ENCODE peak calls at places on chromosomes 7 and 10, in five cellular contexts. T is A549, Q is GM12878, M is IMR-90, K is K562. L is an unnamed sample.
A peak's percentile ranks its signal among the peaks of the same experiment; 100 is the strongest.

GRCh38 chr10:133126431-133127290 is 33.4 kb upstream of the KNDC1 start:
- DNase-seq in T (no peak), K (no peak), Q (no peak), M (no peak), L (no peak)

GRCh38 chr10:62062752-62063512 is 161.4 kb downstream of the ARID5B start:
- DNase-seq in M (no peak), K (no peak), Q (no peak), T (no peak), L (no peak)

GRCh38 chr7:3650844-3651243 is 349.8 kb downstream of the SDK1 start:
- DNase-seq in K (no peak), Q (no peak), M (peak; percentile 76), T (no peak), L (no peak)

GRCh38 chr10:93849605-93850004 is 44.2 kb upstream of the SLC35G1 start:
- DNase-seq in T (no peak), M (no peak), K (no peak), Q (no peak), L (no peak)

GRCh38 chr7:107318523-107319160 is 149.8 kb downstream of the HBP1 start:
- DNase-seq in K (peak; percentile 66), Q (no peak), T (no peak), M (peak; percentile 77), L (no peak)

GRCh38 chr10:128628252-128628651 is 502.0 kb upstream of the MKI67 start:
- DNase-seq in K (no peak), M (no peak), Q (no peak), T (no peak), L (no peak)

GRCh38 chr7:122833888-122834570 is 52.2 kb downstream of the CADPS2 start:
- DNase-seq in Q (no peak), T (no peak), M (no peak), K (no peak), L (no peak)

GRCh38 chr7:133545613-133546012 is 292.7 kb downstream of the EXOC4 start:
- DNase-seq in T (no peak), Q (no peak), M (peak; percentile 58), K (no peak), L (no peak)

GRCh38 chr10:92688927-92689662 is 660 bp upstream of the HHEX start:
- DNase-seq in M (peak; percentile 31), T (no peak), K (peak; percentile 51), Q (no peak), L (peak; percentile 73)

GRCh38 chr7:157678503-157678902 is 341.7 kb downstream of the DNAJB6 start:
- DNase-seq in Q (no peak), M (no peak), T (no peak), K (no peak), L (no peak)

GRCh38 chr10:132983250-132984007 is 41.1 kb upstream of the CFAP46 start:
- DNase-seq in T (no peak), M (no peak), K (no peak), Q (no peak), L (no peak)

GRCh38 chr7:95322874-95323273 is 1.5 kb downstream of the PON1 start:
- DNase-seq in Q (no peak), T (no peak), M (no peak), K (no peak), L (peak; percentile 19)

GRCh38 chr10:84335516-84335915 is 7.1 kb downstream of the CCSER2 start:
- DNase-seq in M (no peak), Q (no peak), T (no peak), K (no peak), L (peak; percentile 57)

GRCh38 chr10:119270893-119271361 is 63.6 kb downstream of the GRK5 start:
- DNase-seq in M (peak; percentile 51), T (peak; percentile 50), K (peak; percentile 61), Q (no peak), L (no peak)

GRCh38 chr10:31754803-31755624 is 173.6 kb downstream of the ARHGAP12 start:
- DNase-seq in M (no peak), K (no peak), Q (no peak), T (no peak), L (no peak)
- H3K27ac ChIP-seq in M (no peak overlapping the region), K (no peak overlapping the region), Q (no peak overlapping the region), T (peak overlapping the region; percentile 73), L (no peak overlapping the region)

DNA sequence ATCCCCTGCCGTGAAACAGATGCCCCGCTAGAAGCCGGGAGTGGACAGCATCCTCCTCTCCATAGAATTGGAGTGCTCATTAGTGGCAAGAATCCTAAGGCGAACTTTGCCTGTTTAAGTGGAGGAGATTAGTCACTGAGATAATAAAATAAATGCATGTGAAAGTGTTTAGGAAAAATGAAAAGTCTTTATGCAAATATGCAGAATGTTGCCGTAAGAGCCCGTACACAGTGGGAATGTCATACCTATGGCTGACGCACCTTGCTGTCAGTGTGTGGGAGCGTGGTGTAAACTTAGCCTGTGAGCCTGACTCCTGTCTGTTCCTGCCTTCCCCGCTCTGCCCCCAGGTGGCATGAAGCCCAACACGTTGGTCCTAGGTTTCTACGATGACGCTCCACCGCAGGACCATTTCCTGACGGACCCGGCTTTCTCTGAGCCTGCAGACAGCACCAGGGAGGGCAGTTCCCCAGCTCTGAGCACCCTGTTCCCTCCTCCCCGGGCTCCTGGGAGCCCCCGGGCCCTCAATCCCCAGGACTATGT is 1.7 kb upstream of the TRIP6 start:
- DNase-seq in M (peak; percentile 45), K (no peak), T (no peak), Q (no peak), L (peak; percentile 39)
- TF ChIP-seq RCOR1 in M (no peak), K (no peak), T (no peak), Q (no peak), L (no peak)

DNA sequence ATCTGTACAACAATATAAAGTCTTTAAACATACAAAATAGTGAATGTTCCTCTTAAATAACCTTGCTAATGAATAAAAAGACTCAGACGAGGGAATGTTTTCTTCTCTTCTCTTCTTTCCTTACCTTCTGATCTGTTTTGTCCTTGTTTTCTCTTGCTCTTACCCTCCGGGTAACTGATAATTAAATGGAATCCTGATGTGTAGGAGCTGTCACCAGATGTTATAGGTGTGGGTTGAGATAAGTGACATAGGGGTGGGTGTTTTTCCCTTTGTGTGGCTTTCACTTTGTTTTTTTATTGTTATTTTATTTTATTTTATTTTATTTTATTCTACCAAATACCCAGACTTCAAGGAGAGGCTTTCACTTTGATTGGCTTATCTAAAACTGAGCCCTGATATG is 25.4 kb downstream of the ANLN start:
- DNase-seq in K (peak; percentile 29), M (no peak), Q (no peak), T (no peak), L (no peak)
- H3K27ac ChIP-seq in K (peak overlapping the region; percentile 26), M (no peak overlapping the region), Q (no peak overlapping the region), T (no peak overlapping the region), L (no peak overlapping the region)

GRCh38 chr7:101563198-101563901 is 65.7 kb downstream of the MYL10 start:
- DNase-seq in T (no peak), Q (no peak), K (peak; percentile 9), M (no peak), L (no peak)

GRCh38 chr7:101559586-101559985 is 69.5 kb downstream of the MYL10 start:
- DNase-seq in K (no peak), M (no peak), Q (no peak), T (no peak), L (no peak)

GRCh38 chr7:101562531-101563197 is 66.4 kb downstream of the MYL10 start:
- DNase-seq in Q (no peak), T (no peak), M (no peak), K (peak; percentile 23), L (no peak)

GRCh38 chr7:101558742-101559325 is 70.3 kb downstream of the MYL10 start:
- DNase-seq in T (no peak), M (no peak), K (no peak), Q (no peak), L (no peak)

GRCh38 chr7:101560856-101561255 is 68.2 kb downstream of the MYL10 start:
- DNase-seq in T (no peak), Q (no peak), M (no peak), K (peak; percentile 8), L (no peak)
- TF ChIP-seq RCOR1 in T (no peak), Q (no peak), M (no peak), K (no peak), L (no peak)

DNA sequence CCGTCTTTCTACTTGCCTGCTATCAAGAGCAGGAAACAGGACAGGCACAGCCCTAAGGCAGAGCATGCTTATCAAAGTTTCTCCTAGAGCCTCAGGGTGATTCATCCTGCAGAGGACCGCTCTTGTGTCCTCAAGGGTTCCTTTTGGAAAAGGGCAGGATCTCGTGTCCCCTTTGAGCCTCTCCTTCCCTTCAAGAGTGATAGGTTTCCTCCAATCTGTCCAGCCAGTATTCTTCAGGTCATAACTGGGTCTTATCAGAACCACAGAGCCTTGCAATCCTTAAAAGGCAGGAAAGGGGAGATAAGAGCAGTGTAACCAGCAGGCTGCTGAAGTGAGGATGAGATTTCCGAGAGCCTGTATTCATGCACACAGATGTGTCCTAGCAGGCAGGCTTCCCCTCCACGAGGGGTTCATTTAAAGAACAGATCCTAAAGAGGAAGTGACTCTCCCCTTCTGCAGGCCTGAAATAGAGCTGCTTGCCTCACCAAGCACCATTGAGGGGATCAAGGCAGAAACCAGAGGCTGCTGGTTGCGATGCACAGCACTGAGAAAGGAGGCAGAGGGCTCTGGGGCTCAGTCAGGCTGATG is 90.5 kb upstream of the SVIL start:
- DNase-seq in M (no peak), K (no peak), T (no peak), Q (no peak), L (peak; percentile 60)
- H3K27ac ChIP-seq in M (no peak overlapping the region), K (no peak overlapping the region), T (no peak overlapping the region), Q (no peak overlapping the region), L (peak overlapping the region; percentile 31)

GRCh38 chr7:33155811-33156210 is 26.4 kb downstream of the BBS9 start:
- DNase-seq in T (no peak), K (no peak), M (peak; percentile 84), Q (no peak), L (no peak)

GRCh38 chr7:33152087-33152486 is 22.7 kb downstream of the BBS9 start:
- DNase-seq in Q (no peak), M (no peak), T (no peak), K (no peak), L (peak; percentile 36)

GRCh38 chr7:33157781-33158180 is 28.4 kb downstream of the BBS9 start:
- DNase-seq in T (no peak), Q (no peak), M (peak; percentile 17), K (no peak), L (no peak)

GRCh38 chr7:33156441-33156840 is 27.1 kb downstream of the BBS9 start:
- DNase-seq in Q (no peak), K (no peak), T (no peak), M (no peak), L (no peak)

GRCh38 chr7:33157311-33157710 is 27.9 kb downstream of the BBS9 start:
- DNase-seq in M (peak; percentile 6), Q (no peak), K (no peak), T (no peak), L (no peak)
- TF ChIP-seq RCOR1 in M (no peak), Q (no peak), K (no peak), T (no peak), L (no peak)